ENCODE peak calls at places on chromosomes 6 and 20, in six cellular contexts. One of them, this sample, is unnamed.

GRCh38 chr6:53741417-53741816 is 53.4 kb upstream of the LRRC1 start:
- DNase-seq in CD4-positive, CD25-positive, alpha-beta regulatory T cell: no peak
- DNase-seq in AG10803: no peak
- DNase-seq in cardiac fibroblast: peak; percentile 48
- DNase-seq in GM12878: no peak
- DNase-seq in fibroblast of the aortic adventitia: no peak
- DNase-seq in this sample: no peak

GRCh38 chr20:17287503-17287902 is 60.7 kb downstream of the PCSK2 start:
- DNase-seq in CD4-positive, CD25-positive, alpha-beta regulatory T cell: no peak
- DNase-seq in AG10803: no peak
- DNase-seq in cardiac fibroblast: no peak
- DNase-seq in GM12878: no peak
- DNase-seq in fibroblast of the aortic adventitia: no peak
- DNase-seq in this sample: no peak

GRCh38 chr6:42702200-42702599 is 20.2 kb downstream of the PRPH2 start:
- DNase-seq in CD4-positive, CD25-positive, alpha-beta regulatory T cell: no peak
- DNase-seq in AG10803: peak; percentile 49
- DNase-seq in cardiac fibroblast: peak; percentile 41
- DNase-seq in GM12878: no peak
- DNase-seq in fibroblast of the aortic adventitia: peak; percentile 64
- DNase-seq in this sample: no peak

GRCh38 chr6:24043848-24044247 is 82.2 kb upstream of the NRSN1 start:
- DNase-seq in CD4-positive, CD25-positive, alpha-beta regulatory T cell: no peak
- DNase-seq in AG10803: no peak
- DNase-seq in cardiac fibroblast: no peak
- DNase-seq in GM12878: no peak
- DNase-seq in fibroblast of the aortic adventitia: no peak
- DNase-seq in this sample: no peak

GRCh38 chr20:57659789-57660509 is 39.7 kb upstream of the ZBP1 start:
- DNase-seq in CD4-positive, CD25-positive, alpha-beta regulatory T cell: no peak
- DNase-seq in AG10803: no peak
- DNase-seq in cardiac fibroblast: no peak
- DNase-seq in GM12878: no peak
- DNase-seq in fibroblast of the aortic adventitia: no peak
- DNase-seq in this sample: no peak

GRCh38 chr20:22684763-22685443 is 100.5 kb upstream of the FOXA2 start:
- DNase-seq in CD4-positive, CD25-positive, alpha-beta regulatory T cell: no peak
- DNase-seq in AG10803: no peak
- DNase-seq in cardiac fibroblast: peak; percentile 8
- DNase-seq in GM12878: no peak
- DNase-seq in fibroblast of the aortic adventitia: no peak
- DNase-seq in this sample: no peak

GRCh38 chr6:52640916-52641315 is 30.0 kb upstream of the TMEM14A start:
- DNase-seq in CD4-positive, CD25-positive, alpha-beta regulatory T cell: no peak
- DNase-seq in AG10803: no peak
- DNase-seq in cardiac fibroblast: no peak
- DNase-seq in GM12878: no peak
- DNase-seq in fibroblast of the aortic adventitia: no peak
- DNase-seq in this sample: no peak

GRCh38 chr6:110875548-110876169 is 1.1 kb downstream of the AMD1 start:
- DNase-seq in CD4-positive, CD25-positive, alpha-beta regulatory T cell: peak; percentile 71
- DNase-seq in AG10803: no peak
- DNase-seq in cardiac fibroblast: no peak
- DNase-seq in GM12878: no peak
- DNase-seq in fibroblast of the aortic adventitia: peak; percentile 19
- DNase-seq in this sample: no peak

GRCh38 chr20:46117704-46118467 is at the start of gene CD40:
- DNase-seq in CD4-positive, CD25-positive, alpha-beta regulatory T cell: peak; percentile 65
- DNase-seq in AG10803: peak; percentile 69
- DNase-seq in cardiac fibroblast: peak; percentile 79
- DNase-seq in GM12878: peak; percentile 76
- DNase-seq in fibroblast of the aortic adventitia: peak; percentile 52
- DNase-seq in this sample: peak; percentile 41

GRCh38 chr6:90217621-90218496 is 78.8 kb downstream of the BACH2 start:
- DNase-seq in CD4-positive, CD25-positive, alpha-beta regulatory T cell: peak; percentile 30
- DNase-seq in AG10803: no peak
- DNase-seq in cardiac fibroblast: no peak
- DNase-seq in GM12878: no peak
- DNase-seq in fibroblast of the aortic adventitia: no peak
- DNase-seq in this sample: peak; percentile 87

GRCh38 chr6:46528956-46529750 is 37.9 kb upstream of the RCAN2 start:
- DNase-seq in CD4-positive, CD25-positive, alpha-beta regulatory T cell: no peak
- DNase-seq in AG10803: no peak
- DNase-seq in cardiac fibroblast: no peak
- DNase-seq in GM12878: no peak
- DNase-seq in fibroblast of the aortic adventitia: no peak
- DNase-seq in this sample: no peak

GRCh38 chr20:46190796-46191540 is 72.9 kb downstream of the CD40 start:
- DNase-seq in CD4-positive, CD25-positive, alpha-beta regulatory T cell: no peak
- DNase-seq in AG10803: no peak
- DNase-seq in cardiac fibroblast: no peak
- DNase-seq in GM12878: no peak
- DNase-seq in fibroblast of the aortic adventitia: no peak
- DNase-seq in this sample: no peak

GRCh38 chr6:49050606-49051005 is 412.4 kb downstream of the MMUT start:
- DNase-seq in CD4-positive, CD25-positive, alpha-beta regulatory T cell: no peak
- DNase-seq in AG10803: no peak
- DNase-seq in cardiac fibroblast: no peak
- DNase-seq in GM12878: no peak
- DNase-seq in fibroblast of the aortic adventitia: no peak
- DNase-seq in this sample: no peak

GRCh38 chr6:90025418-90026089 is 131.3 kb downstream of the GJA10 start:
- DNase-seq in CD4-positive, CD25-positive, alpha-beta regulatory T cell: no peak
- DNase-seq in AG10803: peak; percentile 82
- DNase-seq in cardiac fibroblast: peak; percentile 61
- DNase-seq in GM12878: no peak
- DNase-seq in fibroblast of the aortic adventitia: peak; percentile 79
- DNase-seq in this sample: peak; percentile 38

GRCh38 chr6:89853068-89853467 is 23.4 kb downstream of the CASP8AP2 start:
- DNase-seq in CD4-positive, CD25-positive, alpha-beta regulatory T cell: no peak
- DNase-seq in AG10803: peak; percentile 65
- DNase-seq in cardiac fibroblast: peak; percentile 36
- DNase-seq in GM12878: no peak
- DNase-seq in fibroblast of the aortic adventitia: peak; percentile 20
- DNase-seq in this sample: no peak

GRCh38 chr20:10201321-10201870 is 17.2 kb upstream of the SNAP25 start:
- DNase-seq in CD4-positive, CD25-positive, alpha-beta regulatory T cell: no peak
- DNase-seq in AG10803: no peak
- DNase-seq in cardiac fibroblast: no peak
- DNase-seq in GM12878: no peak
- DNase-seq in fibroblast of the aortic adventitia: no peak
- DNase-seq in this sample: no peak

DNA sequence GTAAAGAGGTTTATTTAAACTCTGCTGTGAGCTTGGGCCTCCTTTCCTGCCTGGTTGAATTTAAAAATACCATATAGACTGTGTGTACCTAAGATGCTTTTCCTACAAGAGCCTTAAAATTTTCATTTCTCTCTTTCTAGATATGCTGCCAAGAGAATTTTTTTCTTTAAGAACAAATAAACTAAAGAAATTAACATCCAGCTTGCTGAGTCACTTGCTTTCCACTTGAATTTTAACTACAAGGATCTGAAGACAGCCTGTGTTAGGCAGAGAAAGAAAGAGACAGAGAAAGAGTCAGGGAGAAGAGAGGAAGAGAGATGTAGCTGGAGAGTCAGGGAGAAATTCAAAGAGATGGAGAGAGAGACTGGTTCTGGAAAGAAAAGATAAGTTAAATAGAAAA is 18.3 kb upstream of the SNAP25 start:
- DNase-seq in CD4-positive, CD25-positive, alpha-beta regulatory T cell: no peak
- DNase-seq in AG10803: no peak
- DNase-seq in cardiac fibroblast: no peak
- DNase-seq in GM12878: no peak
- DNase-seq in fibroblast of the aortic adventitia: no peak
- DNase-seq in this sample: no peak
- H3K4me3 ChIP-seq in CD4-positive, CD25-positive, alpha-beta regulatory T cell: no peak overlapping the region
- H3K4me3 ChIP-seq in AG10803: no peak overlapping the region
- H3K4me3 ChIP-seq in cardiac fibroblast: no peak overlapping the region
- H3K4me3 ChIP-seq in GM12878: no peak overlapping the region
- H3K4me3 ChIP-seq in fibroblast of the aortic adventitia: no peak overlapping the region
- H3K4me3 ChIP-seq in this sample: no peak overlapping the region

DNA sequence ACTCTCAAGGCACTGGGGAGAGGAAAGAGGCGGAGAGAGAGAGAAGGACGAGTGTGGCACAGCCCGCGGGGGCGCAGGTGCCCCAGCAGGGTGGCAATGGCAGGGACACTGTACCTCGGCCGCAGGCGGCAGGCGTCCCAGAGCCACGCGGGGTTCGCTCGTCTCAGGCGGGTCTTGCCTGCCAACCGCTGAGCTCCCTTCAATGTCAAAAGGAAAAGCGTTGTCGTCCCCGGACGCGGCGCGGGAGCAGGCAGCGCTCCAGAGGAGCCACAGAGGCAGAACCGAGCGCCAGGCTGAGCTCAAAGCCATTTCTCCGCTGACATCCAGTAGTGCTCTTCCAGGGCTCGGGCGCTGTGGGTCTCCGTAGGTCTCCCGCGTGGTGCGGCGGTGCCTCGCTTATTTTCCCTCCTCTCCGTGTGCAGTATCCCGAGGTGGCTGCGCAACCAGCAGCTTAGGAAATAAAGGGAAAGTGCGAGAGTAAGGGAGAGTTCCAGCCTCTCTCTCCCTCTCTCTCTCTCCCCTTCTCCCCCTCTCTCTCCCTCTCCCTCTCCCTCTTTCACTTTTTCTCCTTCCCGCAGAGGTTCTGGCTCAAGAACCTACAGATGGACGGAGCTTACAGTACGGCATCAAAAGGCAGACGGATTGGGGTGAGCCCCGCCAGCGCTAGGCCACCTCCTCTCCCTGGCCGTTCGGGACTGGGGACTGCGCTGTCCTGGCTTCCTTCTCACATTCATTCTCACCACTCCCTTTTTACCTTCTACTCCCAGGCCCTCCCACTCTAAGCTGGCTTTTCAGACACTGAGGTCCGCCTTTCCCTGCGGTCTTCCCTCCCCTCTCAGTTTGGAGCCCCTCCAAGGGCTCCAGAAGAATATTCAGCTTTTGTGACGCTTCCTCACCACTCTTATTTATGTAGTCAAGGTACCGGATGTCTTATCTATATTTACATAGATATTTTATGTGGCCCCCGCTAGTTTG is at the start of gene LAMA4:
- DNase-seq in CD4-positive, CD25-positive, alpha-beta regulatory T cell: no peak
- DNase-seq in AG10803: peak; percentile 79
- DNase-seq in cardiac fibroblast: peak; percentile 73
- DNase-seq in GM12878: no peak
- DNase-seq in fibroblast of the aortic adventitia: peak; percentile 81
- DNase-seq in this sample: no peak
- H3K4me3 ChIP-seq in CD4-positive, CD25-positive, alpha-beta regulatory T cell: no peak within 1 kb of the TSS
- H3K4me3 ChIP-seq in AG10803: peak within 1 kb of the TSS; percentile 97
- H3K4me3 ChIP-seq in cardiac fibroblast: peak within 1 kb of the TSS; percentile 90
- H3K4me3 ChIP-seq in GM12878: no peak within 1 kb of the TSS
- H3K4me3 ChIP-seq in fibroblast of the aortic adventitia: peak within 1 kb of the TSS; percentile 98
- H3K4me3 ChIP-seq in this sample: peak within 1 kb of the TSS; percentile 85

GRCh38 chr6:168699631-168700315 is 258.8 kb downstream of the SMOC2 start:
- DNase-seq in CD4-positive, CD25-positive, alpha-beta regulatory T cell: no peak
- DNase-seq in AG10803: no peak
- DNase-seq in cardiac fibroblast: no peak
- DNase-seq in GM12878: no peak
- DNase-seq in fibroblast of the aortic adventitia: peak; percentile 37
- DNase-seq in this sample: no peak
- H3K4me3 ChIP-seq in CD4-positive, CD25-positive, alpha-beta regulatory T cell: no peak overlapping the region
- H3K4me3 ChIP-seq in AG10803: no peak overlapping the region
- H3K4me3 ChIP-seq in cardiac fibroblast: no peak overlapping the region
- H3K4me3 ChIP-seq in GM12878: no peak overlapping the region
- H3K4me3 ChIP-seq in fibroblast of the aortic adventitia: no peak overlapping the region
- H3K4me3 ChIP-seq in this sample: no peak overlapping the region

GRCh38 chr6:29403801-29404200 is 8.4 kb downstream of the OR12D2 start:
- DNase-seq in CD4-positive, CD25-positive, alpha-beta regulatory T cell: no peak
- DNase-seq in AG10803: no peak
- DNase-seq in cardiac fibroblast: no peak
- DNase-seq in GM12878: no peak
- DNase-seq in fibroblast of the aortic adventitia: no peak
- DNase-seq in this sample: no peak

GRCh38 chr6:29395331-29395730 is at the start of gene OR12D2:
- DNase-seq in CD4-positive, CD25-positive, alpha-beta regulatory T cell: no peak
- DNase-seq in AG10803: no peak
- DNase-seq in cardiac fibroblast: no peak
- DNase-seq in GM12878: no peak
- DNase-seq in fibroblast of the aortic adventitia: no peak
- DNase-seq in this sample: no peak

DNA sequence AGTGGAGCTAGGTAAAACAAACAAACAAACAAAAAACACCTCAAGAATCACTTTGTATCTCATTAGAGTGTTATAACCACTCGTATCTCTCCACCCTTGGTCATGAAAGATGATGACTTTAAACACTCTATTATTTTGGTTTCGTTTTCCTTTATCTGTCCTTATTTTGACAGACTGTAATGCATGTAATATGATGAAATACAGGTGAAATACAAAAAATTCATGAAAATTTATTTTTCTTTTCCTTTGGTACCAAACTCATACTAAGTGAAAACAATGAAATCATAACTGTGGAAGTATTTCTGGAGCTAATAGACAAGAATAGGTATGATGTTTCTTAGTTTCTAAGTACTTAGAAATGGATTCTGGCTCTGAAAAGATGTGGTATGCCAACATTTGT is 4.1 kb downstream of the OR12D2 start:
- DNase-seq in CD4-positive, CD25-positive, alpha-beta regulatory T cell: no peak
- DNase-seq in AG10803: no peak
- DNase-seq in cardiac fibroblast: no peak
- DNase-seq in GM12878: no peak
- DNase-seq in fibroblast of the aortic adventitia: no peak
- DNase-seq in this sample: no peak
- H3K4me3 ChIP-seq in CD4-positive, CD25-positive, alpha-beta regulatory T cell: no peak overlapping the region
- H3K4me3 ChIP-seq in AG10803: no peak overlapping the region
- H3K4me3 ChIP-seq in cardiac fibroblast: no peak overlapping the region
- H3K4me3 ChIP-seq in GM12878: no peak overlapping the region
- H3K4me3 ChIP-seq in fibroblast of the aortic adventitia: no peak overlapping the region
- H3K4me3 ChIP-seq in this sample: no peak overlapping the region

DNA sequence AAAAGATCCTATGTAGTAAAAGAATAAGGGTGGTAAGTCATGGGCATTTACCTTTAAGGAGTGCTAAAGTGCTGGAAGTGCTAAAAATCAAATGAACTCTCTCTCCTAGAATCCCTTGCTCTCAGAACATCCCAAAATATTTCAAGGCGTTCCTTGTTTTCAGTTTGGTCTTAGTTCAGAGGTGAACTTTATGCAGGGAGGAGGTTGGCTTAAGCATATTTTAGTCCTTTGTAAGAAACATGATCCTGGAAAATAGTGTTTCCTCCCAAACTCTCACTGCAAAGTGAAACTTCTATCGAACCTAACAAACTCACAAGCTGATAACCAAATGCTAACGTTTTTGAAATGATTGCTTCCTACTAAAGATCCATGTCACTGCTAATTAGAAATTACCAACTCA is 231.4 kb downstream of the FOXC1 start:
- DNase-seq in CD4-positive, CD25-positive, alpha-beta regulatory T cell: no peak
- DNase-seq in AG10803: no peak
- DNase-seq in cardiac fibroblast: no peak
- DNase-seq in GM12878: no peak
- DNase-seq in fibroblast of the aortic adventitia: peak; percentile 65
- DNase-seq in this sample: no peak
- H3K4me3 ChIP-seq in CD4-positive, CD25-positive, alpha-beta regulatory T cell: no peak overlapping the region
- H3K4me3 ChIP-seq in AG10803: no peak overlapping the region
- H3K4me3 ChIP-seq in cardiac fibroblast: no peak overlapping the region
- H3K4me3 ChIP-seq in GM12878: no peak overlapping the region
- H3K4me3 ChIP-seq in fibroblast of the aortic adventitia: peak overlapping the region; percentile 19
- H3K4me3 ChIP-seq in this sample: no peak overlapping the region

GRCh38 chr20:237479-237878 is 10.4 kb downstream of the DEFB129 start:
- DNase-seq in CD4-positive, CD25-positive, alpha-beta regulatory T cell: no peak
- DNase-seq in AG10803: no peak
- DNase-seq in cardiac fibroblast: no peak
- DNase-seq in GM12878: no peak
- DNase-seq in fibroblast of the aortic adventitia: no peak
- DNase-seq in this sample: no peak
- H3K4me3 ChIP-seq in CD4-positive, CD25-positive, alpha-beta regulatory T cell: peak overlapping the region; percentile 67
- H3K4me3 ChIP-seq in AG10803: no peak overlapping the region
- H3K4me3 ChIP-seq in cardiac fibroblast: no peak overlapping the region
- H3K4me3 ChIP-seq in GM12878: peak overlapping the region; percentile 22
- H3K4me3 ChIP-seq in fibroblast of the aortic adventitia: no peak overlapping the region
- H3K4me3 ChIP-seq in this sample: no peak overlapping the region